ENCODE peak calls at places on chromosomes 1 and 21, in seven cellular contexts. R is caudate nucleus, D is activated B cell treated with CpG ODN at 0.5 μM for 24 hours, N is heart right ventricle, U is tibial nerve, F is GM12865, O is ELR. M is an unnamed sample.
A peak's percentile ranks its signal among the peaks of the same experiment; 100 is the strongest.

GRCh38 chr1:41023279-41023990 is 1.9 kb upstream of the SLFNL1 start:
- DNase-seq in N (no peak), U (no peak), R (no peak), F (no peak), D (no peak), O (peak; percentile 53), M (no peak)

GRCh38 chr1:226875641-226876295 is 5.4 kb downstream of the PSEN2 start:
- DNase-seq in R (no peak), U (no peak), F (no peak), O (peak; percentile 66), D (no peak), N (no peak), M (no peak)

GRCh38 chr21:40714516-40714915 is 132.4 kb downstream of the DSCAM start:
- DNase-seq in D (no peak), N (no peak), O (peak; percentile 23), U (no peak), R (no peak), F (no peak), M (no peak)

GRCh38 chr1:247453256-247453655 is 4.6 kb downstream of the OR2B11 start:
- DNase-seq in O (no peak), U (no peak), N (no peak), R (no peak), D (no peak), F (no peak), M (no peak)

GRCh38 chr1:5617179-5618015 is 374.8 kb downstream of the NPHP4 start:
- DNase-seq in O (no peak), N (no peak), D (no peak), U (no peak), F (no peak), R (no peak), M (no peak)

GRCh38 chr1:201049248-201049831 is 25.8 kb upstream of the KIF21B start:
- DNase-seq in O (no peak), D (no peak), U (no peak), F (no peak), N (no peak), R (no peak), M (no peak)

GRCh38 chr1:8381618-8382017 is 63.7 kb downstream of the SLC45A1 start:
- DNase-seq in F (no peak), D (no peak), O (no peak), N (no peak), R (no peak), U (no peak), M (no peak)

GRCh38 chr1:212241445-212242287 is 43.5 kb upstream of the PPP2R5A start:
- DNase-seq in N (no peak), R (no peak), F (no peak), O (no peak), D (no peak), U (no peak), M (no peak)

GRCh38 chr1:173914366-173914871 is 2.7 kb downstream of the SERPINC1 start:
- DNase-seq in O (peak; percentile 64), U (no peak), F (peak; percentile 62), N (no peak), D (no peak), R (no peak), M (peak; percentile 16)

M was measured in T-cell.